ENCODE peak calls at places on chromosomes 1 and 21, in seven cellular contexts. One of them, this sample, is unnamed.

GRCh38 chr21:42523941-42524340 is 10.3 kb downstream of the SLC37A1 start:
- DNase-seq in retinal pigment epithelial cell: no peak
- DNase-seq in tibial artery: no peak
- DNase-seq in breast epithelium: no peak
- DNase-seq in mesothelial cell of epicardium: no peak
- DNase-seq in progenitor cell of endocrine pancreas: no peak
- DNase-seq in psoas muscle: no peak
- DNase-seq in this sample: no peak

GRCh38 chr1:156062189-156062588 is 1.2 kb downstream of the RAB25 start:
- DNase-seq in retinal pigment epithelial cell: no peak
- DNase-seq in tibial artery: no peak
- DNase-seq in breast epithelium: no peak
- DNase-seq in mesothelial cell of epicardium: no peak
- DNase-seq in progenitor cell of endocrine pancreas: no peak
- DNase-seq in psoas muscle: no peak
- DNase-seq in this sample: no peak

GRCh38 chr1:21909787-21910503 is 27.2 kb downstream of the HSPG2 start:
- DNase-seq in retinal pigment epithelial cell: no peak
- DNase-seq in tibial artery: peak; percentile 80
- DNase-seq in breast epithelium: no peak
- DNase-seq in mesothelial cell of epicardium: no peak
- DNase-seq in progenitor cell of endocrine pancreas: no peak
- DNase-seq in psoas muscle: peak; percentile 63
- DNase-seq in this sample: no peak

GRCh38 chr1:5660141-5660935 is 331.9 kb downstream of the NPHP4 start:
- DNase-seq in retinal pigment epithelial cell: no peak
- DNase-seq in tibial artery: no peak
- DNase-seq in breast epithelium: no peak
- DNase-seq in mesothelial cell of epicardium: no peak
- DNase-seq in progenitor cell of endocrine pancreas: no peak
- DNase-seq in psoas muscle: no peak
- DNase-seq in this sample: no peak

GRCh38 chr1:24745711-24746582 is 700 bp downstream of the CLIC4 start:
- DNase-seq in retinal pigment epithelial cell: no peak
- DNase-seq in tibial artery: peak; percentile 89
- DNase-seq in breast epithelium: no peak
- DNase-seq in mesothelial cell of epicardium: no peak
- DNase-seq in progenitor cell of endocrine pancreas: no peak
- DNase-seq in psoas muscle: peak; percentile 48
- DNase-seq in this sample: no peak

GRCh38 chr1:248861621-248862020 is 2.7 kb upstream of the ZNF692 start:
- DNase-seq in retinal pigment epithelial cell: no peak
- DNase-seq in tibial artery: no peak
- DNase-seq in breast epithelium: no peak
- DNase-seq in mesothelial cell of epicardium: no peak
- DNase-seq in progenitor cell of endocrine pancreas: no peak
- DNase-seq in psoas muscle: no peak
- DNase-seq in this sample: no peak

GRCh38 chr1:89114662-89115061 is 11.3 kb downstream of the GBP2 start:
- DNase-seq in retinal pigment epithelial cell: no peak
- DNase-seq in tibial artery: no peak
- DNase-seq in breast epithelium: no peak
- DNase-seq in mesothelial cell of epicardium: no peak
- DNase-seq in progenitor cell of endocrine pancreas: no peak
- DNase-seq in psoas muscle: no peak
- DNase-seq in this sample: no peak

GRCh38 chr1:41920658-41921057 is 1.9 kb upstream of the HIVEP3 start:
- DNase-seq in retinal pigment epithelial cell: no peak
- DNase-seq in tibial artery: no peak
- DNase-seq in breast epithelium: no peak
- DNase-seq in mesothelial cell of epicardium: no peak
- DNase-seq in progenitor cell of endocrine pancreas: no peak
- DNase-seq in psoas muscle: no peak
- DNase-seq in this sample: no peak

GRCh38 chr1:25148673-25149300 is 83.5 kb downstream of the SYF2 start:
- DNase-seq in retinal pigment epithelial cell: no peak
- DNase-seq in tibial artery: no peak
- DNase-seq in breast epithelium: no peak
- DNase-seq in mesothelial cell of epicardium: no peak
- DNase-seq in progenitor cell of endocrine pancreas: no peak
- DNase-seq in psoas muscle: no peak
- DNase-seq in this sample: no peak

GRCh38 chr1:246769306-246769705 is 45.1 kb downstream of the SCCPDH start:
- DNase-seq in retinal pigment epithelial cell: peak; percentile 93
- DNase-seq in tibial artery: peak; percentile 74
- DNase-seq in breast epithelium: no peak
- DNase-seq in mesothelial cell of epicardium: no peak
- DNase-seq in progenitor cell of endocrine pancreas: no peak
- DNase-seq in psoas muscle: peak; percentile 76
- DNase-seq in this sample: no peak

GRCh38 chr1:12616709-12617373 is 1.2 kb downstream of the DHRS3 start:
- DNase-seq in retinal pigment epithelial cell: no peak
- DNase-seq in tibial artery: no peak
- DNase-seq in breast epithelium: no peak
- DNase-seq in mesothelial cell of epicardium: no peak
- DNase-seq in progenitor cell of endocrine pancreas: no peak
- DNase-seq in psoas muscle: peak; percentile 58
- DNase-seq in this sample: peak; percentile 56

GRCh38 chr1:202479630-202480029 is 131.1 kb downstream of the PPP1R12B start:
- DNase-seq in retinal pigment epithelial cell: no peak
- DNase-seq in tibial artery: no peak
- DNase-seq in breast epithelium: no peak
- DNase-seq in mesothelial cell of epicardium: no peak
- DNase-seq in progenitor cell of endocrine pancreas: no peak
- DNase-seq in psoas muscle: no peak
- DNase-seq in this sample: no peak

GRCh38 chr1:201016211-201016651 is 7.3 kb downstream of the KIF21B start:
- DNase-seq in retinal pigment epithelial cell: no peak
- DNase-seq in tibial artery: no peak
- DNase-seq in breast epithelium: no peak
- DNase-seq in mesothelial cell of epicardium: peak; percentile 71
- DNase-seq in progenitor cell of endocrine pancreas: no peak
- DNase-seq in psoas muscle: no peak
- DNase-seq in this sample: no peak

GRCh38 chr1:159900086-159900680 is at the start of gene CFAP45:
- DNase-seq in retinal pigment epithelial cell: peak; percentile 65
- DNase-seq in tibial artery: peak; percentile 82
- DNase-seq in breast epithelium: peak; percentile 91
- DNase-seq in mesothelial cell of epicardium: peak; percentile 72
- DNase-seq in progenitor cell of endocrine pancreas: peak; percentile 68
- DNase-seq in psoas muscle: peak; percentile 76
- DNase-seq in this sample: peak; percentile 91

GRCh38 chr1:43469932-43470331 is 16.2 kb upstream of the HYI start:
- DNase-seq in retinal pigment epithelial cell: no peak
- DNase-seq in tibial artery: no peak
- DNase-seq in breast epithelium: no peak
- DNase-seq in mesothelial cell of epicardium: no peak
- DNase-seq in progenitor cell of endocrine pancreas: no peak
- DNase-seq in psoas muscle: no peak
- DNase-seq in this sample: no peak

GRCh38 chr1:105632342-105633196 is 1423.9 kb upstream of the PRMT6 start:
- DNase-seq in retinal pigment epithelial cell: no peak
- DNase-seq in tibial artery: no peak
- DNase-seq in breast epithelium: no peak
- DNase-seq in mesothelial cell of epicardium: no peak
- DNase-seq in progenitor cell of endocrine pancreas: peak; percentile 31
- DNase-seq in psoas muscle: no peak
- DNase-seq in this sample: peak; percentile 41

GRCh38 chr1:152052606-152053005 is 15.8 kb upstream of the S100A11 start:
- DNase-seq in retinal pigment epithelial cell: no peak
- DNase-seq in tibial artery: peak; percentile 89
- DNase-seq in breast epithelium: peak; percentile 90
- DNase-seq in mesothelial cell of epicardium: peak; percentile 60
- DNase-seq in progenitor cell of endocrine pancreas: peak; percentile 80
- DNase-seq in psoas muscle: peak; percentile 85
- DNase-seq in this sample: peak; percentile 91

GRCh38 chr1:150066838-150067183 is 765 bp upstream of the VPS45 start:
- DNase-seq in retinal pigment epithelial cell: peak; percentile 14
- DNase-seq in tibial artery: peak; percentile 25
- DNase-seq in breast epithelium: no peak
- DNase-seq in mesothelial cell of epicardium: peak; percentile 30
- DNase-seq in progenitor cell of endocrine pancreas: peak; percentile 42
- DNase-seq in psoas muscle: peak; percentile 51
- DNase-seq in this sample: peak; percentile 76

GRCh38 chr1:150066328-150066727 is 1.2 kb upstream of the VPS45 start:
- DNase-seq in retinal pigment epithelial cell: no peak
- DNase-seq in tibial artery: no peak
- DNase-seq in breast epithelium: no peak
- DNase-seq in mesothelial cell of epicardium: no peak
- DNase-seq in progenitor cell of endocrine pancreas: no peak
- DNase-seq in psoas muscle: no peak
- DNase-seq in this sample: no peak

GRCh38 chr1:150069923-150070322 is 2.3 kb downstream of the VPS45 start:
- DNase-seq in retinal pigment epithelial cell: no peak
- DNase-seq in tibial artery: no peak
- DNase-seq in breast epithelium: no peak
- DNase-seq in mesothelial cell of epicardium: no peak
- DNase-seq in progenitor cell of endocrine pancreas: no peak
- DNase-seq in psoas muscle: no peak
- DNase-seq in this sample: no peak

GRCh38 chr1:150065184-150065871 is 2.2 kb upstream of the VPS45 start:
- DNase-seq in retinal pigment epithelial cell: peak; percentile 19
- DNase-seq in tibial artery: no peak
- DNase-seq in breast epithelium: no peak
- DNase-seq in mesothelial cell of epicardium: no peak
- DNase-seq in progenitor cell of endocrine pancreas: no peak
- DNase-seq in psoas muscle: no peak
- DNase-seq in this sample: no peak

DNA sequence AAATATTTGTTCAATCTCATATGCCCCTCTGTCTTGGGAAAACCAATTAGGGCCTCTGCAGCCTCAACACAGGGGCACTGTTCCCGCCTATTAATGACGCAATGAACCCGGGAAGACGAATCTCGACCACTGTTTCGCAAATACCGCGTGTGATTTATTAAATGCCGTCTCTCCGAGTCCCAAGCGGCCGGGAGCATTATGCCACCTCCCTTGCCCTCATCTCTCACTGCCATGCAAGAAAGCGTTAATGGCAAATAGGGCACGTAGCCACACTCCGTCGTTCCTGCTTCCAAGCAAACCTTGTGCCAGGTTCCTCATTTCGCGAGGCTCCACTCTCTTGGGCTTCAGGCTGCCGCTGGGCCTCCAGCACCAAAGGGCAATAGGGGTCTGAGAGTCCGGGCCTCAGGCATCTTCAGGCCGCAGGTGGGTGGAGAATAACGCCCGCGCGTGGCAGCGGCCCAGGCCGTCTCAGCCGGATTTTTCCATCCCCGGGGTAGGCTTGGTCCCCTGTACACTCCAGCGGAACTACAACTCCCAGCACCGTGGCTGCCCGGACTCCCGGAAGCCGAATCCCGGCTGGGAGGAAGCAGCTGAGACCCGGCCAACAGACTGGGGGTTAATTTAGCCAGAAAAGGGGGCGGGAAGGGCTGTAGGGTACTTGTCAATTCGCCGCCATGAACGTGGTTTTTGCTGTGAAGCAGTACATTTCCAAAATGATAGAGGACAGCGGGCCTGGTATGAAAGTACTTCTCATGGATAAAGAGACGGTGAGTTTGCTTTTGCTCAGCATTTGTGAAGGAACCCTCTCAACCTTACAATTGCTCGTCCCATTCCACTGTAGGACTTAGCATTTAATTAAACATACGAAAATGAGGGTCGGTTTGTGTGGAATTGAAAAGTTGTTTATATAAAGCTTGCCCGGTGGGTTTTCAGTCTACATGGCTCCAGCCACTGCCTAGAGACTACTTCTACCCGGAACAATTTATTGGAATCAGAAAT is at the start of gene VPS45:
- DNase-seq in retinal pigment epithelial cell: peak; percentile 71
- DNase-seq in tibial artery: peak; percentile 91
- DNase-seq in breast epithelium: peak; percentile 87
- DNase-seq in mesothelial cell of epicardium: peak; percentile 63
- DNase-seq in progenitor cell of endocrine pancreas: peak; percentile 75
- DNase-seq in psoas muscle: peak; percentile 93
- DNase-seq in this sample: peak; percentile 84
- TF ChIP-seq CTCF in retinal pigment epithelial cell: no peak
- TF ChIP-seq CTCF in tibial artery: no peak
- TF ChIP-seq CTCF in breast epithelium: peak; percentile 32
- TF ChIP-seq CTCF in mesothelial cell of epicardium: no peak
- TF ChIP-seq CTCF in progenitor cell of endocrine pancreas: peak; percentile 12
- TF ChIP-seq CTCF in psoas muscle: peak; percentile 6
- TF ChIP-seq CTCF in this sample: no peak

DNA sequence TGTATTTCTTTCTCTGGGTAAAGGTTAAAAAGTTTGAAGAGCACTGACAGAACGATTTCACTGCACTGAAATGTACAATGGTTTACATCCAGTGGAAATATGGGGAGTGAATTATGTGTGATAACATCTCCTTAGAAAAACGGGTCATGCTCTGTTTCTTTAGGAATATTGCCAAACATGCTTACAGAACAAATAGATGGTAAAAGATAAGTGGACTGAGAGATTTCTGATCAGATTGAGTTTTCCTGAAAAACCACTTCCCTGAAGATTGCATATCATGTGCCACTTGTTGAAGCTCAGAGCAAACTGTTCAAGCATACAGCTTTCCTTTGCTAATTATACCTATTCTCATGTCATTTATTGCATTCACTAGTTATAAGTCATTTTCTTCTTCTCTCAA is 29.9 kb upstream of the DISP1 start:
- DNase-seq in retinal pigment epithelial cell: no peak
- DNase-seq in tibial artery: no peak
- DNase-seq in breast epithelium: no peak
- DNase-seq in mesothelial cell of epicardium: no peak
- DNase-seq in progenitor cell of endocrine pancreas: no peak
- DNase-seq in psoas muscle: no peak
- DNase-seq in this sample: no peak
- TF ChIP-seq CTCF in retinal pigment epithelial cell: no peak
- TF ChIP-seq CTCF in tibial artery: no peak
- TF ChIP-seq CTCF in breast epithelium: no peak
- TF ChIP-seq CTCF in mesothelial cell of epicardium: no peak
- TF ChIP-seq CTCF in progenitor cell of endocrine pancreas: no peak
- TF ChIP-seq CTCF in psoas muscle: no peak
- TF ChIP-seq CTCF in this sample: no peak

DNA sequence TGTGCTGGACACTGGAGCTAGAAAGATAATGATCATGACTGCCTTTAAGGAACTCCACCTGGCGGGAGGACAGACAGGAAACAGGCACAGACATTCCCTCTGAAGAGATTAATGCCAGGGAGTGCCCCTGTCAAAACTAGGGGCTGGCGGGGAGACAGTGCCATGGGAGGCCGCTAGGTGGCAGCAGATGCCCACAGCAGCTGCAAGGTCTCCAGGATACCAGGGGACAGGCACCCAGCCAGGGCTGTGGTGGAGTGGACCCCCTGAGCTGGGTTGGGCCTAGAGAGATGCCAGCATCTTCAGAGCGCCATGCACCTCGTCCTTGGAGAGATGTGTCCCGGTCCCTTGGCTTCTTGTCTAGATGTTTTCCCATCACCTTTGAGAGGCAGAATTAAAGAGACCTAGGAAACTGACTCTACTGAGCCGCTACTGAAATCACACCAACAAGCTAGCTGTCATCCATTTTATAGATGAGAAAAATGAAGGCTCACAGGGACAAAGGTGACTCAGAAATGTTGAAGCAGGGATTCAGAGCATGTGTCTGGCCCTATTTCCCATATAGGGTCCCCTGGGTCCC is 3.6 kb downstream of the REN start:
- DNase-seq in retinal pigment epithelial cell: no peak
- DNase-seq in tibial artery: peak; percentile 67
- DNase-seq in breast epithelium: peak; percentile 90
- DNase-seq in mesothelial cell of epicardium: peak; percentile 70
- DNase-seq in progenitor cell of endocrine pancreas: peak; percentile 83
- DNase-seq in psoas muscle: peak; percentile 79
- DNase-seq in this sample: peak; percentile 91
- TF ChIP-seq CTCF in retinal pigment epithelial cell: peak; percentile 99
- TF ChIP-seq CTCF in tibial artery: peak; percentile 100
- TF ChIP-seq CTCF in breast epithelium: peak; percentile 97
- TF ChIP-seq CTCF in mesothelial cell of epicardium: peak; percentile 95
- TF ChIP-seq CTCF in progenitor cell of endocrine pancreas: peak; percentile 100
- TF ChIP-seq CTCF in psoas muscle: peak; percentile 100
- TF ChIP-seq CTCF in this sample: peak; percentile 100

GRCh38 chr1:30982937-30983336 is 74.4 kb upstream of the SDC3 start:
- DNase-seq in retinal pigment epithelial cell: no peak
- DNase-seq in tibial artery: no peak
- DNase-seq in breast epithelium: no peak
- DNase-seq in mesothelial cell of epicardium: no peak
- DNase-seq in progenitor cell of endocrine pancreas: no peak
- DNase-seq in psoas muscle: no peak
- DNase-seq in this sample: no peak
- TF ChIP-seq CTCF in retinal pigment epithelial cell: no peak
- TF ChIP-seq CTCF in tibial artery: peak; percentile 33
- TF ChIP-seq CTCF in breast epithelium: no peak
- TF ChIP-seq CTCF in mesothelial cell of epicardium: no peak
- TF ChIP-seq CTCF in progenitor cell of endocrine pancreas: no peak
- TF ChIP-seq CTCF in psoas muscle: peak; percentile 41
- TF ChIP-seq CTCF in this sample: no peak

This sample was measured in nephron progenitor cell.